ENCODE peak calls at places on chromosome 21, in six cellular contexts. One of them, this sample, is unnamed.

GRCh38 chr21:43361493-43362296 is 65.2 kb downstream of the SIK1 start:
- DNase-seq in heart right ventricle: peak
- DNase-seq in NAMALWA: peak
- DNase-seq in tibial nerve: no peak
- DNase-seq in activated T-cell treated with anti-CD3 and anti-CD28 coated beads for 4 hours: peak
- DNase-seq in right cardiac atrium: peak
- DNase-seq in this sample: peak

GRCh38 chr21:33368576-33368975 is 34.6 kb upstream of the IFNGR2 start:
- DNase-seq in heart right ventricle: no peak
- DNase-seq in NAMALWA: no peak
- DNase-seq in tibial nerve: no peak
- DNase-seq in activated T-cell treated with anti-CD3 and anti-CD28 coated beads for 4 hours: no peak
- DNase-seq in right cardiac atrium: no peak
- DNase-seq in this sample: no peak

GRCh38 chr21:15425049-15425448 is 304.7 kb upstream of the USP25 start:
- DNase-seq in heart right ventricle: no peak
- DNase-seq in NAMALWA: no peak
- DNase-seq in tibial nerve: no peak
- DNase-seq in activated T-cell treated with anti-CD3 and anti-CD28 coated beads for 4 hours: no peak
- DNase-seq in right cardiac atrium: no peak
- DNase-seq in this sample: no peak

GRCh38 chr21:45443595-45444181 is 38.7 kb downstream of the COL18A1 start:
- DNase-seq in heart right ventricle: peak
- DNase-seq in NAMALWA: no peak
- DNase-seq in tibial nerve: no peak
- DNase-seq in activated T-cell treated with anti-CD3 and anti-CD28 coated beads for 4 hours: no peak
- DNase-seq in right cardiac atrium: peak
- DNase-seq in this sample: peak

GRCh38 chr21:37231247-37231645 is 35.9 kb downstream of the VPS26C start:
- DNase-seq in heart right ventricle: no peak
- DNase-seq in NAMALWA: no peak
- DNase-seq in tibial nerve: no peak
- DNase-seq in activated T-cell treated with anti-CD3 and anti-CD28 coated beads for 4 hours: no peak
- DNase-seq in right cardiac atrium: no peak
- DNase-seq in this sample: no peak

GRCh38 chr21:35390013-35390776 is 341.1 kb upstream of the RUNX1 start:
- DNase-seq in heart right ventricle: no peak
- DNase-seq in NAMALWA: peak
- DNase-seq in tibial nerve: no peak
- DNase-seq in activated T-cell treated with anti-CD3 and anti-CD28 coated beads for 4 hours: no peak
- DNase-seq in right cardiac atrium: no peak
- DNase-seq in this sample: no peak

GRCh38 chr21:45126983-45127382 is 52.6 kb downstream of the ADARB1 start:
- DNase-seq in heart right ventricle: no peak
- DNase-seq in NAMALWA: no peak
- DNase-seq in tibial nerve: no peak
- DNase-seq in activated T-cell treated with anti-CD3 and anti-CD28 coated beads for 4 hours: no peak
- DNase-seq in right cardiac atrium: no peak
- DNase-seq in this sample: no peak

GRCh38 chr21:45994738-45995685 is 13.4 kb downstream of the COL6A1 start:
- DNase-seq in heart right ventricle: peak
- DNase-seq in NAMALWA: no peak
- DNase-seq in tibial nerve: peak
- DNase-seq in activated T-cell treated with anti-CD3 and anti-CD28 coated beads for 4 hours: no peak
- DNase-seq in right cardiac atrium: peak
- DNase-seq in this sample: peak

GRCh38 chr21:42146821-42147220 is 72.1 kb upstream of the ABCG1 start:
- DNase-seq in heart right ventricle: no peak
- DNase-seq in NAMALWA: no peak
- DNase-seq in tibial nerve: no peak
- DNase-seq in activated T-cell treated with anti-CD3 and anti-CD28 coated beads for 4 hours: no peak
- DNase-seq in right cardiac atrium: no peak
- DNase-seq in this sample: no peak